ENCODE peak calls at places on chromosomes 5 and 9, in eight cellular contexts. F, Q, R, A, L, O, N and I are unnamed samples.
A peak's percentile ranks its signal among the peaks of the same experiment; 100 is the strongest.

GRCh38 chr9:95497772-95498171 is 19.0 kb downstream of the PTCH1 start:
- DNase-seq in F (no peak), Q (no peak), R (no peak), A (no peak), L (no peak), O (no peak), N (no peak), I (no peak)

GRCh38 chr5:18745988-18746615 is 1111.8 kb downstream of the TAF11L14 start:
- DNase-seq in F (peak; percentile 16), Q (no peak), R (no peak), A (peak; percentile 36), L (no peak), O (peak; percentile 29), N (peak; percentile 59), I (no peak)

GRCh38 chr9:17578911-17579793 is at the start of gene SH3GL2:
- DNase-seq in F (peak; percentile 98), Q (no peak), R (no peak), A (no peak), L (peak; percentile 34), O (no peak), N (no peak), I (no peak)

GRCh38 chr9:105438136-105438839 is 9.5 kb upstream of the FSD1L start:
- DNase-seq in F (no peak), Q (no peak), R (no peak), A (no peak), L (no peak), O (no peak), N (no peak), I (no peak)

GRCh38 chr9:13213337-13213736 is 66.2 kb downstream of the MPDZ start:
- DNase-seq in F (peak; percentile 16), Q (no peak), R (no peak), A (no peak), L (no peak), O (no peak), N (no peak), I (no peak)

GRCh38 chr5:173412566-173412965 is 84.4 kb upstream of the STC2 start:
- DNase-seq in F (no peak), Q (no peak), R (no peak), A (no peak), L (no peak), O (no peak), N (no peak), I (no peak)

GRCh38 chr9:82275531-82275930 is 287.0 kb downstream of the SPATA31D1 start:
- DNase-seq in F (no peak), Q (no peak), R (no peak), A (no peak), L (no peak), O (no peak), N (no peak), I (no peak)

GRCh38 chr5:9431496-9432258 is 114.2 kb downstream of the SEMA5A start:
- DNase-seq in F (no peak), Q (no peak), R (no peak), A (no peak), L (no peak), O (no peak), N (no peak), I (no peak)

GRCh38 chr5:38379360-38379827 is 121.0 kb downstream of the EGFLAM start:
- DNase-seq in F (no peak), Q (no peak), R (no peak), A (no peak), L (no peak), O (no peak), N (no peak), I (no peak)